ENCODE peak calls at places on chromosomes 12 and 14, in four cellular contexts. D is hepatocyte, B is GM23338, O is HCT116. G is an unnamed sample.

GRCh38 chr12:32860182-32860581 is 36.4 kb downstream of the PKP2 start:
- DNase-seq in D (no peak), B (no peak), O (no peak), G (no peak)

GRCh38 chr12:114903394-114903748 is 219.4 kb upstream of the TBX3 start:
- DNase-seq in D (no peak), B (no peak), O (no peak), G (no peak)

GRCh38 chr12:66694666-66695065 is 15.8 kb upstream of the GRIP1 start:
- DNase-seq in D (no peak), O (no peak), B (no peak), G (no peak)

GRCh38 chr12:29844667-29845066 is 60.9 kb upstream of the TMTC1 start:
- DNase-seq in B (no peak), D (no peak), O (no peak), G (no peak)

GRCh38 chr12:12534134-12534866 is 28.4 kb downstream of the DUSP16 start:
- DNase-seq in O (no peak), B (peak), D (peak), G (peak)

GRCh38 chr12:132761032-132761910 is at the start of gene ANKLE2:
- DNase-seq in O (no peak), D (peak), B (peak), G (peak)

GRCh38 chr12:110002691-110003515 is 3.7 kb downstream of the ANKRD13A start:
- DNase-seq in B (no peak), O (no peak), D (no peak), G (no peak)

GRCh38 chr12:80778005-80778541 is 61.4 kb downstream of the MYF5 start:
- DNase-seq in D (peak), O (peak), B (no peak), G (peak)

GRCh38 chr12:15005064-15005463 is 32.2 kb downstream of the PDE6H start:
- DNase-seq in B (no peak), O (no peak), D (no peak), G (no peak)

GRCh38 chr12:54439521-54440255 is 20.6 kb upstream of the ITGA5 start:
- DNase-seq in D (peak), O (peak), B (peak), G (peak)

GRCh38 chr12:54444202-54444601 is 25.1 kb upstream of the ITGA5 start:
- DNase-seq in B (no peak), D (no peak), O (no peak), G (no peak)

GRCh38 chr12:54442071-54442470 is 23.0 kb upstream of the ITGA5 start:
- DNase-seq in O (no peak), B (no peak), D (no peak), G (no peak)

GRCh38 chr12:54439096-54439495 is 20.0 kb upstream of the ITGA5 start:
- DNase-seq in B (no peak), O (no peak), D (no peak), G (no peak)

GRCh38 chr12:54443446-54443845 is 24.4 kb upstream of the ITGA5 start:
- DNase-seq in D (no peak), B (no peak), O (no peak), G (no peak)
- TF ChIP-seq EZH2phosphoT487 in D (no peak), B (no peak), O (no peak), G (no peak)

GRCh38 chr12:48235796-48236333 is 32.8 kb upstream of the OR10AD1 start:
- DNase-seq in D (no peak), B (no peak), O (no peak), G (no peak)

GRCh38 chr12:48237048-48237630 is 34.0 kb upstream of the OR10AD1 start:
- DNase-seq in B (peak), D (peak), O (no peak), G (no peak)
- TF ChIP-seq EZH2phosphoT487 in B (no peak), D (no peak), O (no peak), G (no peak)

GRCh38 chr14:34755215-34755614 is 40.8 kb upstream of the CFL2 start:
- DNase-seq in O (no peak), B (no peak), D (no peak), G (no peak)

GRCh38 chr14:34749408-34749807 is 35.0 kb upstream of the CFL2 start:
- DNase-seq in B (no peak), D (no peak), O (no peak), G (no peak)

GRCh38 chr14:34750233-34750632 is 35.8 kb upstream of the CFL2 start:
- DNase-seq in D (no peak), O (no peak), B (no peak), G (no peak)

GRCh38 chr14:34754687-34755086 is 40.3 kb upstream of the CFL2 start:
- DNase-seq in B (no peak), O (no peak), D (no peak), G (no peak)

GRCh38 chr14:34750670-34751069 is 36.3 kb upstream of the CFL2 start:
- DNase-seq in B (no peak), D (no peak), O (no peak), G (no peak)
- TF ChIP-seq EZH2phosphoT487 in B (no peak), D (no peak), O (no peak), G (no peak)

DNA sequence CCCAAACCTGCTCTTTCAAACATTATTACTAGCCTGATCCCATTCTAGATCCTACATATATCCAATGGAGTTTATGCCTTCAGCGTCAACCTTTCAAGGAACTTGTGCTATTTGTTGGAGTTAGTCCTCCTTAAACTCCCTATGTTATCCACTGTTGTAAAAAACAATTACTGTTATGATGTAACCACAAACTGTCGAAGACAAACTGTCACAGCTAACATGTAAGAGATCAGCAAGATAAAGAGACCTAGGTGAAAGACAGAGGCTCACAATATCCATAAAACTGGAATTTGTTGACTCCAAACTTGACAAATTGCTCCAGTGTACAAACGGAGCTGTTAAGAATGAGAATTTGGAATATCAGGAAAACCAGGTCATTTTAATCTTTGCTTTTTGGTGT is 70.7 kb downstream of the CDK17 start:
- DNase-seq in O (no peak), B (no peak), D (no peak), G (no peak)
- TF ChIP-seq EZH2phosphoT487 in O (no peak), B (no peak), D (no peak), G (no peak)

GRCh38 chr14:91250912-91251311 is 6.4 kb upstream of the GPR68 start:
- DNase-seq in D (no peak), B (no peak), O (no peak), G (no peak)

GRCh38 chr14:91246051-91246852 is 1.7 kb upstream of the GPR68 start:
- DNase-seq in O (no peak), B (no peak), D (no peak), G (no peak)

GRCh38 chr14:91252901-91253794 is 8.6 kb upstream of the GPR68 start:
- DNase-seq in B (peak), O (no peak), D (peak), G (peak)

GRCh38 chr14:91253795-91254323 is 9.4 kb upstream of the GPR68 start:
- DNase-seq in B (no peak), D (no peak), O (no peak), G (no peak)

GRCh38 chr14:91249841-91250616 is 5.5 kb upstream of the GPR68 start:
- DNase-seq in B (no peak), O (no peak), D (peak), G (peak)
- TF ChIP-seq EZH2phosphoT487 in B (no peak), O (no peak), D (no peak), G (no peak)

DNA sequence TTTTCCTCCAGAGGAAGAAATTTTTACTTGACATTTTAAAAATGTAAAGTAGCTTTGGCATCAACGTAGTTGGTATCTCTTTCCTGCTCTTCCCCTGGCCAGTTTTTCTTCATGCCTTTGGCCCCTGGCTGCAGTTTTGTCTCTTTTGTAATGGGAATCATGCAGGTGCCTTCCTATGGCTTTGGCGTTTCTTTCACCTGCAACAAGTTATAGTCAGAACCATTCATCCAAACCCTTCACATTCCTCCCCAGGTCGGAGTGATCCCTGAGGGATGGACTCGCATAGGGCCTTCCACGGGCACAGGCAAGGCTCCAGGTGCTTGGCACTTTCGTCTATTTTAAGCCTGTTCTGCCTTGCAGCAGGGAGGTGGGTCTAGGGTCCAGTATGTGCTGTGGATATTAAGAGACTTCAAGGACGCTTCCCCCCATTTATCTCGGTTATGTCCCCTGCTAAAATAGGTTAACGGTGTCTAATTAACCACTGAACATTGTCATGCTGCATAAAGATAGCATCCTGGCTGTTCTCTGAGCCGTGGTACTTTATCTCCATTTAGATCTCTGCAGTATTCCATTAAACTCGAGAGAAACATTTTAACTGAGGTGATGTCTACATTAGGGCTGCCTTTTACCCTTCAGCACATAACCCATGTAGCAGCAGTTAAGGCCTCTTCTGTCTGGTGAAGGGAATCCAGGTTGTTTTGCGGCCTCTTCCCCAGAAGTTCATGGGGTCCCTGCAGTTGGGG is 66.3 kb downstream of the IFT43 start:
- DNase-seq in O (no peak), D (no peak), B (peak), G (no peak)
- TF ChIP-seq EZH2phosphoT487 in O (no peak), D (no peak), B (no peak), G (no peak)

DNA sequence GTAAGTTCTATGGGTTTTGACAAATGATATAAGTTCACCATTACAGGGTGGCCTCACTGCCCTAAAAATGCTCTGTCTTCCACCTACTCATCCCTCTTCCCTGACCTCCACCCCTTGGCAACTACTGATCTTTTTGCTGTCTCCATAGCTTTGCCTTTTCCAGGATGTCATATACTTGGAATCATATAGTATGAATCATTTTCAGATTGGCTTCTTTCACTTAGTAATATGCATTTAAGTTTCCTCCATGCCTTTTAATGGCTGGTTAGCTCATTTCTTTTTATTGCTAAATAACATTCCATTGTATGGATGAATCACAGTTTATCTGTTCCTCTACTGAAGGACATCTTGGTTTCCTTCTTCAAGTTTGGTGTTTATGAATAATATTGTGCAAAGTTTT is 14.0 kb upstream of the PEX5 start:
- DNase-seq in B (no peak), D (no peak), O (no peak), G (no peak)
- TF ChIP-seq EZH2phosphoT487 in B (no peak), D (no peak), O (no peak), G (no peak)

GRCh38 chr14:50062438-50063039 is 53.8 kb downstream of the VCPKMT start:
- DNase-seq in B (peak), D (peak), O (peak), G (peak)

GRCh38 chr14:50063876-50064420 is 52.4 kb downstream of the VCPKMT start:
- DNase-seq in B (no peak), O (no peak), D (no peak), G (no peak)

GRCh38 chr14:50061664-50062437 is 54.5 kb downstream of the VCPKMT start:
- DNase-seq in B (no peak), D (peak), O (no peak), G (peak)

GRCh38 chr14:50067723-50068495 is 48.5 kb downstream of the VCPKMT start:
- DNase-seq in D (no peak), O (peak), B (no peak), G (no peak)

GRCh38 chr14:50064993-50065392 is 51.4 kb downstream of the VCPKMT start:
- DNase-seq in D (no peak), B (no peak), O (no peak), G (no peak)
- TF ChIP-seq EZH2phosphoT487 in D (no peak), B (no peak), O (no peak), G (no peak)